ENCODE peak calls at places on chromosome 7, in six cellular contexts. One of them, this sample, is unnamed. For H3K27me3, the result is how much of the 10 kb centered on the place peaks cover.

GRCh38 chr7:138752568-138753518 is 45.0 kb upstream of the TMEM213 start:
- DNase-seq in cardiac muscle cell: peak
- DNase-seq in transverse colon: peak
- DNase-seq in aorta: no peak
- DNase-seq in CD4-positive, alpha-beta memory T cell: peak
- DNase-seq in CD8-positive, alpha-beta memory T cell: peak
- DNase-seq in this sample: peak

GRCh38 chr7:43686991-43687390 is 42.3 kb downstream of the COA1 start:
- DNase-seq in CD4-positive, alpha-beta memory T cell: no peak
- DNase-seq in cardiac muscle cell: no peak
- DNase-seq in aorta: no peak
- DNase-seq in transverse colon: no peak
- DNase-seq in CD8-positive, alpha-beta memory T cell: no peak
- DNase-seq in this sample: no peak

GRCh38 chr7:95180-95862 is 97.0 kb upstream of the FAM20C start:
- DNase-seq in CD4-positive, alpha-beta memory T cell: no peak
- DNase-seq in cardiac muscle cell: no peak
- DNase-seq in transverse colon: no peak
- DNase-seq in CD8-positive, alpha-beta memory T cell: no peak
- DNase-seq in aorta: no peak
- DNase-seq in this sample: no peak

GRCh38 chr7:117505238-117505637 is 25.4 kb downstream of the CFTR start:
- DNase-seq in aorta: no peak
- DNase-seq in CD4-positive, alpha-beta memory T cell: no peak
- DNase-seq in transverse colon: no peak
- DNase-seq in CD8-positive, alpha-beta memory T cell: no peak
- DNase-seq in cardiac muscle cell: no peak
- DNase-seq in this sample: no peak

GRCh38 chr7:72317335-72317734 is 94.8 kb downstream of the CALN1 start:
- DNase-seq in CD4-positive, alpha-beta memory T cell: no peak
- DNase-seq in CD8-positive, alpha-beta memory T cell: no peak
- DNase-seq in transverse colon: no peak
- DNase-seq in cardiac muscle cell: no peak
- DNase-seq in aorta: no peak
- DNase-seq in this sample: no peak

GRCh38 chr7:116650436-116650835 is 21.6 kb upstream of the MET start:
- DNase-seq in CD4-positive, alpha-beta memory T cell: no peak
- DNase-seq in CD8-positive, alpha-beta memory T cell: no peak
- DNase-seq in aorta: no peak
- DNase-seq in cardiac muscle cell: no peak
- DNase-seq in transverse colon: no peak
- DNase-seq in this sample: no peak

GRCh38 chr7:136870799-136871487 is 2.5 kb downstream of the CHRM2 start:
- DNase-seq in transverse colon: no peak
- DNase-seq in cardiac muscle cell: peak
- DNase-seq in aorta: no peak
- DNase-seq in CD4-positive, alpha-beta memory T cell: no peak
- DNase-seq in CD8-positive, alpha-beta memory T cell: no peak
- DNase-seq in this sample: no peak

GRCh38 chr7:140033036-140033435 is 29.7 kb downstream of the PARP12 start:
- DNase-seq in cardiac muscle cell: no peak
- DNase-seq in aorta: no peak
- DNase-seq in transverse colon: no peak
- DNase-seq in CD8-positive, alpha-beta memory T cell: no peak
- DNase-seq in CD4-positive, alpha-beta memory T cell: no peak
- DNase-seq in this sample: no peak

GRCh38 chr7:137771679-137772078 is 75.1 kb downstream of the DGKI start:
- DNase-seq in CD4-positive, alpha-beta memory T cell: no peak
- DNase-seq in cardiac muscle cell: no peak
- DNase-seq in aorta: no peak
- DNase-seq in transverse colon: no peak
- DNase-seq in CD8-positive, alpha-beta memory T cell: no peak
- DNase-seq in this sample: no peak

GRCh38 chr7:152588350-152588749 is 87.6 kb downstream of the XRCC2 start:
- DNase-seq in aorta: no peak
- DNase-seq in transverse colon: no peak
- DNase-seq in CD4-positive, alpha-beta memory T cell: no peak
- DNase-seq in cardiac muscle cell: no peak
- DNase-seq in CD8-positive, alpha-beta memory T cell: no peak
- DNase-seq in this sample: no peak

GRCh38 chr7:71793251-71793650 is 618.9 kb downstream of the CALN1 start:
- DNase-seq in cardiac muscle cell: no peak
- DNase-seq in transverse colon: no peak
- DNase-seq in aorta: no peak
- DNase-seq in CD8-positive, alpha-beta memory T cell: no peak
- DNase-seq in CD4-positive, alpha-beta memory T cell: no peak
- DNase-seq in this sample: no peak

GRCh38 chr7:78489851-78490250 is 691.3 kb downstream of the PHTF2 start:
- DNase-seq in aorta: no peak
- DNase-seq in CD4-positive, alpha-beta memory T cell: no peak
- DNase-seq in cardiac muscle cell: no peak
- DNase-seq in CD8-positive, alpha-beta memory T cell: no peak
- DNase-seq in transverse colon: no peak
- DNase-seq in this sample: no peak

GRCh38 chr7:19080076-19080475 is 37.4 kb downstream of the TWIST1 start:
- DNase-seq in CD8-positive, alpha-beta memory T cell: no peak
- DNase-seq in cardiac muscle cell: no peak
- DNase-seq in CD4-positive, alpha-beta memory T cell: no peak
- DNase-seq in transverse colon: no peak
- DNase-seq in aorta: no peak
- DNase-seq in this sample: no peak

GRCh38 chr7:118590107-118590506 is 365.6 kb downstream of the ANKRD7 start:
- DNase-seq in transverse colon: no peak
- DNase-seq in cardiac muscle cell: peak
- DNase-seq in CD8-positive, alpha-beta memory T cell: no peak
- DNase-seq in aorta: no peak
- DNase-seq in CD4-positive, alpha-beta memory T cell: no peak
- DNase-seq in this sample: no peak

GRCh38 chr7:15628876-15629275 is 57.6 kb downstream of the MEOX2 start:
- DNase-seq in cardiac muscle cell: no peak
- DNase-seq in transverse colon: no peak
- DNase-seq in CD4-positive, alpha-beta memory T cell: no peak
- DNase-seq in CD8-positive, alpha-beta memory T cell: no peak
- DNase-seq in aorta: no peak
- DNase-seq in this sample: no peak

GRCh38 chr7:158353606-158354570 is 233.7 kb downstream of the PTPRN2 start:
- DNase-seq in aorta: peak
- DNase-seq in cardiac muscle cell: no peak
- DNase-seq in CD4-positive, alpha-beta memory T cell: no peak
- DNase-seq in CD8-positive, alpha-beta memory T cell: no peak
- DNase-seq in transverse colon: peak
- DNase-seq in this sample: no peak

GRCh38 chr7:37315752-37316711 is 132.6 kb downstream of the ELMO1 start:
- DNase-seq in cardiac muscle cell: no peak
- DNase-seq in CD8-positive, alpha-beta memory T cell: no peak
- DNase-seq in aorta: no peak
- DNase-seq in transverse colon: no peak
- DNase-seq in CD4-positive, alpha-beta memory T cell: no peak
- DNase-seq in this sample: no peak

GRCh38 chr7:49787980-49788379 is 14.5 kb downstream of the VWC2 start:
- DNase-seq in transverse colon: no peak
- DNase-seq in CD4-positive, alpha-beta memory T cell: no peak
- DNase-seq in aorta: no peak
- DNase-seq in cardiac muscle cell: no peak
- DNase-seq in CD8-positive, alpha-beta memory T cell: no peak
- DNase-seq in this sample: no peak

GRCh38 chr7:23787272-23787671 is 77.3 kb downstream of the STK31 start:
- DNase-seq in CD8-positive, alpha-beta memory T cell: no peak
- DNase-seq in aorta: no peak
- DNase-seq in CD4-positive, alpha-beta memory T cell: no peak
- DNase-seq in transverse colon: no peak
- DNase-seq in cardiac muscle cell: no peak
- DNase-seq in this sample: no peak

GRCh38 chr7:43649755-43650274 is 66.9 kb downstream of the STK17A start:
- DNase-seq in transverse colon: peak
- DNase-seq in CD4-positive, alpha-beta memory T cell: peak
- DNase-seq in cardiac muscle cell: no peak
- DNase-seq in aorta: no peak
- DNase-seq in CD8-positive, alpha-beta memory T cell: peak
- DNase-seq in this sample: peak

DNA sequence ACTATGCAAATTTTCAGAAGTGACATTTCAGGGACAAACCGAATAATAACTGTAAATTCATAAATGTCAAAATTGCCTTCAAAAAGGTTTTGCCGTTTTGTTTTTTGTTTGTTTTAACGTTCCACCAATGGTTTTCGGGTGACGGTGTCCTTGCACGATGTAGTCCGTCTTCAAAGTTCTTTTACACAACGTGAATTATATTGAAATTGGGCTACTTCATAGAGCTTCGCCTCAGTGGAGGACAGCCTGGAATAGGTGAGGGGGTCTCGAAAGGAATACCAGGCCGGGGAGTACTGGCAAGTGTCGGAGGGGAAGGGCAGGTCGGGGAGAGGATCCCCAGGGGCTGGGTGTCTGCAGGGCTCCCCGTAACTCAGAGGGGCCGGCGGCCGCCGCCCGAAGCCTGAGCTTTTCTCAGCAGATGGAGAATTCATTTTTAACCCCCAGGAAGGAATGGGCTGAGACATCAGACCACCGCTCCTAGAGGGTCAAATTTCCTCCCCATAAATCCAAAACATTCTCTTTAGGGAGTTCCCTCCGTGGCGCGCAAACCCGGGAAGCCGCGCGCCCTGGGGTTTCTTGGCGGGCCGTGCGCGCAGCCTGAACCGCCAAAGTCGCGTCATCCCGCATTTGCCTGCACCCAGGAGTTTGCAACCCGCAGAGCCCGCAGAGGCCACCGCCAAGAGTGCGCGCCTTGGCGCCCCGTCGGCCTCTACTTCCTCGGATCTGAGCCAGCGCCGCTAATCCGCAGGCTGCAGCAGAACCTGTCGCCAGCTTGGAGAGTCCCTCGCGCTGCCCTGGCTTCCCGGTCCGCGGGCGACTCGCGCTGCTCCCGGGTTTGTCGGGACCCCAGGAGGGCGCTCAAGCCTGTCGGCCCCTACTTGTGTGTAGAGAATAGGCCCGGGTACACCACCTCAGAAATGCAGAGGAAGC is 17.3 kb upstream of the EVX1 start:
- DNase-seq in aorta: no peak
- DNase-seq in CD8-positive, alpha-beta memory T cell: no peak
- DNase-seq in CD4-positive, alpha-beta memory T cell: no peak
- DNase-seq in cardiac muscle cell: peak
- DNase-seq in transverse colon: no peak
- DNase-seq in this sample: no peak
- H3K4me3 ChIP-seq in aorta: no peak
- H3K4me3 ChIP-seq in CD8-positive, alpha-beta memory T cell: no peak
- H3K4me3 ChIP-seq in CD4-positive, alpha-beta memory T cell: no peak
- H3K4me3 ChIP-seq in cardiac muscle cell: peak
- H3K4me3 ChIP-seq in transverse colon: no peak
- H3K4me3 ChIP-seq in this sample: no peak

GRCh38 chr7:95537483-95537882 is 51.7 kb downstream of the ASB4 start:
- DNase-seq in CD8-positive, alpha-beta memory T cell: no peak
- DNase-seq in aorta: no peak
- DNase-seq in CD4-positive, alpha-beta memory T cell: no peak
- DNase-seq in cardiac muscle cell: no peak
- DNase-seq in transverse colon: no peak
- DNase-seq in this sample: no peak

GRCh38 chr7:95540366-95540765 is 54.6 kb downstream of the ASB4 start:
- DNase-seq in transverse colon: no peak
- DNase-seq in cardiac muscle cell: no peak
- DNase-seq in CD4-positive, alpha-beta memory T cell: no peak
- DNase-seq in aorta: no peak
- DNase-seq in CD8-positive, alpha-beta memory T cell: no peak
- DNase-seq in this sample: no peak

GRCh38 chr7:95534796-95535195 is 49.1 kb downstream of the ASB4 start:
- DNase-seq in CD8-positive, alpha-beta memory T cell: no peak
- DNase-seq in transverse colon: no peak
- DNase-seq in CD4-positive, alpha-beta memory T cell: no peak
- DNase-seq in aorta: no peak
- DNase-seq in cardiac muscle cell: no peak
- DNase-seq in this sample: no peak

GRCh38 chr7:95535647-95536046 is 49.9 kb downstream of the ASB4 start:
- DNase-seq in cardiac muscle cell: no peak
- DNase-seq in aorta: no peak
- DNase-seq in transverse colon: no peak
- DNase-seq in CD8-positive, alpha-beta memory T cell: no peak
- DNase-seq in CD4-positive, alpha-beta memory T cell: no peak
- DNase-seq in this sample: no peak

GRCh38 chr7:95536656-95537311 is 51.0 kb downstream of the ASB4 start:
- DNase-seq in cardiac muscle cell: no peak
- DNase-seq in transverse colon: peak
- DNase-seq in CD8-positive, alpha-beta memory T cell: no peak
- DNase-seq in CD4-positive, alpha-beta memory T cell: no peak
- DNase-seq in aorta: no peak
- DNase-seq in this sample: no peak
- H3K27me3 ChIP-seq in cardiac muscle cell: under half
- H3K27me3 ChIP-seq in transverse colon: under half
- H3K27me3 ChIP-seq in CD8-positive, alpha-beta memory T cell: under half
- H3K27me3 ChIP-seq in CD4-positive, alpha-beta memory T cell: under half
- H3K27me3 ChIP-seq in aorta: under half
- H3K27me3 ChIP-seq in this sample: under half

DNA sequence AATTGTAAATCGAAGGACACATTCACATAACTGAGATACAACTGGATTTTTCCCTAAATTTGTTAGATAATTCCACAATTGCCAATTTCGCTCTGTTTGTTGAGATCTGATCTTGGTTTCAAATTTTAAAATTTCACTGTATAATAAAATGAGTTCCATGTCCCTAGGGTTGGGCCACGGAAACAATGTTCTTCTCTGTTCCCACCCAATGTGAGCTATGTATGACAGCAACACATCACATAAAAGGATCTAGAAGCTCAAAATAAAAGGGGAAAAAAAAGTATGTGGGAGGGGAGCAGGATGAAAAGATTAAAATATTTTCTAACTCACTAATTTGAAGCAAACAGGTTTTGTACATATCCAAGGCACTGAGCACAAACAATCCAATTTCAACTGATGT is 287.8 kb upstream of the MKLN1 start:
- DNase-seq in CD8-positive, alpha-beta memory T cell: no peak
- DNase-seq in cardiac muscle cell: no peak
- DNase-seq in CD4-positive, alpha-beta memory T cell: no peak
- DNase-seq in aorta: no peak
- DNase-seq in transverse colon: no peak
- DNase-seq in this sample: no peak
- H3K4me3 ChIP-seq in CD8-positive, alpha-beta memory T cell: no peak
- H3K4me3 ChIP-seq in cardiac muscle cell: no peak
- H3K4me3 ChIP-seq in CD4-positive, alpha-beta memory T cell: no peak
- H3K4me3 ChIP-seq in aorta: no peak
- H3K4me3 ChIP-seq in transverse colon: no peak
- H3K4me3 ChIP-seq in this sample: no peak

DNA sequence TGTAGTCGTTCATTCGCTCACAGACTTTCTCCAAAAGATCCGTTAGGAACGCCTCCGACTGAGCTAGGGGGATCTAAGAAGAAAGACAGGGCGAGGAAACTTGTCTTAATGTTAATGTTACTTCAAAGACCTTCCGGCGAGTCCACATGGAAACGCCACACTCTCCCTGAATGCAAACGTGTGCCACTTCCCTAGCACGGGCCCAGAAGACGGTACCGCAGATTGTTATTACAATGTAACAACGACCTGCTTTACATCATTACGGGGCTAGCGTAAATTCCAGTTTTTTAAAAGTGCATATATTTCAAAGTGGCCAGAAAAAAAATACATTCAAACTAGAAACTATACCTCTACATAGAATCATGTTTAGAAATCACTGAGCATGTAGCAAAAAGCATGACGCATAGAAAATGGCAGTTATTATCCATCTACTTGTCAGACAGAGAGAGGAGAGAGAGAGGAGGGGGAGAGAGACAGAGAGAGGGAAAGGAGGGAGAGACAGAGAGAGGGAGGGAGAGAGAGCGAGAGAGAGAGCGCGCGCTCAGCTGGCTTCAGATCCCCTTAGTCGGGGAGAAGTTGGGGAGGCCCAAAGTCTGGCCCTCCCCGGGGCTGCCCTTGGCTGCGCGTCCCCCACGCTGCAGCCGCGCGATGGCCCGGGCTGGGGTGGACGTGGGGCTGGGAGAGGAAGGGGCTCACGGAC is 37.2 kb downstream of the CNPY1 start:
- DNase-seq in CD4-positive, alpha-beta memory T cell: no peak
- DNase-seq in CD8-positive, alpha-beta memory T cell: no peak
- DNase-seq in transverse colon: no peak
- DNase-seq in aorta: no peak
- DNase-seq in cardiac muscle cell: no peak
- DNase-seq in this sample: no peak
- H3K27me3 ChIP-seq in CD4-positive, alpha-beta memory T cell: half or more
- H3K27me3 ChIP-seq in CD8-positive, alpha-beta memory T cell: half or more
- H3K27me3 ChIP-seq in transverse colon: half or more
- H3K27me3 ChIP-seq in aorta: under half
- H3K27me3 ChIP-seq in cardiac muscle cell: half or more
- H3K27me3 ChIP-seq in this sample: under half